ENCODE peak calls at places on chromosomes 6 and 20, in six cellular contexts. X is endodermal cell, S is NB4, M is choroid plexus epithelial cell, B is ovary, Q is mammary epithelial cell. K is an unnamed sample.
A peak's percentile ranks its signal among the peaks of the same experiment; 100 is the strongest.

GRCh38 chr6:16674666-16675392 is 86.4 kb downstream of the ATXN1 start:
- DNase-seq in X (no peak), S (no peak), M (peak; percentile 55), B (no peak), Q (no peak), K (peak; percentile 71)

GRCh38 chr20:45340236-45340847 is 7.9 kb downstream of the SDC4 start:
- DNase-seq in X (peak; percentile 66), S (no peak), M (no peak), B (no peak), Q (peak; percentile 52), K (no peak)

GRCh38 chr20:23211164-23211563 is 125.0 kb upstream of the CD93 start:
- DNase-seq in X (no peak), S (no peak), M (no peak), B (no peak), Q (no peak), K (no peak)

GRCh38 chr6:130503146-130503545 is 137.3 kb downstream of the TMEM200A start:
- DNase-seq in X (no peak), S (no peak), M (peak; percentile 85), B (no peak), Q (peak; percentile 53), K (no peak)

GRCh38 chr20:59525500-59526241 is 78.7 kb upstream of the PHACTR3 start:
- DNase-seq in X (peak; percentile 94), S (peak; percentile 56), M (peak; percentile 47), B (peak; percentile 64), Q (peak; percentile 19), K (no peak)

GRCh38 chr6:139977887-139978332 is 603.5 kb upstream of the CITED2 start:
- DNase-seq in X (peak; percentile 55), S (no peak), M (peak; percentile 90), B (no peak), Q (peak; percentile 83), K (peak; percentile 76)

GRCh38 chr6:44074383-44075136 is 52.7 kb downstream of the MRPL14 start:
- DNase-seq in X (peak; percentile 89), S (peak; percentile 88), M (peak; percentile 81), B (peak; percentile 81), Q (peak; percentile 83), K (no peak)

GRCh38 chr6:166691199-166691598 is 64.1 kb upstream of the RPS6KA2 start:
- DNase-seq in X (no peak), S (no peak), M (peak; percentile 31), B (no peak), Q (peak; percentile 60), K (peak; percentile 13)

GRCh38 chr6:8084586-8084985 is 17.8 kb downstream of the EEF1E1 start:
- DNase-seq in X (no peak), S (no peak), M (peak; percentile 80), B (no peak), Q (no peak), K (no peak)

GRCh38 chr20:9068896-9069663 is at the start of gene PLCB4:
- DNase-seq in X (peak; percentile 79), S (no peak), M (peak; percentile 30), B (peak; percentile 50), Q (peak; percentile 35), K (no peak)

GRCh38 chr6:33174784-33175183 is 17.5 kb downstream of the COL11A2 start:
- DNase-seq in X (peak; percentile 31), S (no peak), M (no peak), B (no peak), Q (no peak), K (no peak)

GRCh38 chr6:53679446-53679933 is 13.9 kb upstream of the KLHL31 start:
- DNase-seq in X (peak; percentile 70), S (peak; percentile 28), M (peak; percentile 80), B (no peak), Q (peak; percentile 37), K (peak; percentile 27)

GRCh38 chr6:20416063-20416454 is 14.4 kb downstream of the E2F3 start:
- DNase-seq in X (no peak), S (no peak), M (no peak), B (no peak), Q (no peak), K (no peak)

GRCh38 chr6:34144581-34145160 is 1.2 kb downstream of the GRM4 start:
- DNase-seq in X (peak; percentile 70), S (no peak), M (no peak), B (no peak), Q (no peak), K (no peak)

GRCh38 chr6:104940238-104940880 is 16.5 kb upstream of the LIN28B start:
- DNase-seq in X (peak; percentile 94), S (no peak), M (no peak), B (no peak), Q (no peak), K (no peak)

GRCh38 chr6:34671801-34672656 is 24.5 kb downstream of the ILRUN start:
- DNase-seq in X (no peak), S (peak; percentile 60), M (peak; percentile 33), B (no peak), Q (peak; percentile 75), K (no peak)

GRCh38 chr6:130423044-130423443 is 57.2 kb downstream of the TMEM200A start:
- DNase-seq in X (no peak), S (no peak), M (no peak), B (no peak), Q (no peak), K (no peak)

GRCh38 chr20:31833931-31834521 is 11.4 kb downstream of the FOXS1 start:
- DNase-seq in X (no peak), S (no peak), M (no peak), B (no peak), Q (no peak), K (no peak)

GRCh38 chr6:56235245-56235644 is 12.1 kb downstream of the COL21A1 start:
- DNase-seq in X (no peak), S (no peak), M (peak; percentile 46), B (no peak), Q (no peak), K (peak; percentile 13)

GRCh38 chr6:18147160-18147559 is 7.7 kb downstream of the TPMT start:
- DNase-seq in X (no peak), S (no peak), M (no peak), B (no peak), Q (peak; percentile 88), K (peak; percentile 58)

GRCh38 chr6:54135665-54136370 is 24.6 kb downstream of the MLIP start:
- DNase-seq in X (no peak), S (no peak), M (peak; percentile 93), B (no peak), Q (peak; percentile 6), K (peak; percentile 24)

GRCh38 chr6:170223718-170224693 is 66.9 kb downstream of the DLL1 start:
- DNase-seq in X (no peak), S (peak; percentile 69), M (no peak), B (no peak), Q (no peak), K (no peak)

GRCh38 chr6:90297124-90297865 is 652 bp upstream of the BACH2 start:
- DNase-seq in X (no peak), S (no peak), M (no peak), B (no peak), Q (no peak), K (no peak)

GRCh38 chr6:41523957-41524633 is 22.1 kb upstream of the FOXP4 start:
- DNase-seq in X (no peak), S (no peak), M (no peak), B (no peak), Q (no peak), K (no peak)

GRCh38 chr6:161225677-161226004 is 48.2 kb downstream of the AGPAT4 start:
- DNase-seq in X (no peak), S (no peak), M (peak; percentile 30), B (no peak), Q (no peak), K (no peak)

GRCh38 chr6:137904822-137905617 is 38.0 kb downstream of the TNFAIP3 start:
- DNase-seq in X (no peak), S (peak; percentile 44), M (peak; percentile 36), B (no peak), Q (no peak), K (no peak)

GRCh38 chr6:169857343-169858292 is 106.2 kb downstream of the ERMARD start:
- DNase-seq in X (no peak), S (no peak), M (no peak), B (no peak), Q (no peak), K (no peak)

GRCh38 chr6:150622941-150623874 is 23.5 kb downstream of the PLEKHG1 start:
- DNase-seq in X (no peak), S (peak; percentile 31), M (no peak), B (no peak), Q (no peak), K (no peak)

GRCh38 chr6:99905209-99906106 is 88.6 kb downstream of the MCHR2 start:
- DNase-seq in X (no peak), S (peak; percentile 60), M (peak; percentile 72), B (no peak), Q (peak; percentile 50), K (peak; percentile 40)

GRCh38 chr6:41671376-41671775 is 33.1 kb downstream of the MDFI start:
- DNase-seq in X (no peak), S (no peak), M (no peak), B (no peak), Q (no peak), K (no peak)

GRCh38 chr6:2275892-2276242 is 30.5 kb upstream of the GMDS start:
- DNase-seq in X (no peak), S (no peak), M (no peak), B (no peak), Q (no peak), K (no peak)

GRCh38 chr20:17511401-17511800 is 19.8 kb downstream of the BFSP1 start:
- DNase-seq in X (no peak), S (no peak), M (no peak), B (no peak), Q (no peak), K (no peak)

GRCh38 chr6:88013554-88013953 is 34.1 kb upstream of the SPACA1 start:
- DNase-seq in X (peak; percentile 58), S (no peak), M (peak; percentile 12), B (no peak), Q (no peak), K (no peak)
- TF ChIP-seq CTCF in X (peak; percentile 74), S (peak; percentile 13), M (peak; percentile 40), B (no peak), Q (peak; percentile 12), K (peak; percentile 10)

GRCh38 chr6:31792741-31793140 is 2.8 kb downstream of the VARS1 start:
- DNase-seq in X (no peak), S (no peak), M (peak; percentile 51), B (no peak), Q (peak; percentile 83), K (no peak)
- H3K4me3 ChIP-seq in X (no peak overlapping the region), S (no peak overlapping the region), M (no peak overlapping the region), B (no peak overlapping the region), Q (peak overlapping the region; percentile 2), K (no peak overlapping the region)

DNA sequence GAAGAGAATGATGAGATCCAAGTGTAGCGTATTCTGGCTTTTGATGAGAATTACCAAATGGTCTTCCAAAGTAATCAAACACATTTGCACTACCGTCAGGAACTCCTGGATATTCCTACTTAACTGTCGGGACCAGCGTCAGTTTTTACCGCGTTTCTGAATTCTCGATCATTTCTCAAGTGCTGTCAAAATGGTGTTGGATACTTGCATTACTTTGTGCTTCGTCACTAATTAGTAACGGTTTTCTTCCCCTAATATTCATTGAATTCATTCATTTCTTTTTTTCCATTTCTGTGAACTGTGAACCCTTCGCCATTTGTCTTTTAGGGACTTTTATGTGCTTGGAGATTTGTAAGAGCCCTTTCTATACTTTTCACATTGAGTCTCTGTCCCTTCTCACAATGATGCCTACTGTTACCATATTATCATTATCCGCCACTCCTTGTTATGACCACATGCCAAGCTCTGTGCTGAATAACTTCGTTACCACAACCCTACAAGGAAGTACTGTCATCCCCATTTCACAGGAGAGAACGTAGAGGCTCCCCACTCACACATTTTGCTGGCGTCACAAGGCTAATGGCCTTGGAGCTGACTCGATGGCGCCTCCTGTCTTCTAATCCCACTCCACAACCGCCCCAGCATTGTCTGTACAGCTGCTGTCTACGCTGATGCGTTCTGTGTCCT is 74.2 kb upstream of the QKI start:
- DNase-seq in X (no peak), S (no peak), M (no peak), B (no peak), Q (no peak), K (no peak)
- TF ChIP-seq CTCF in X (peak; percentile 56), S (peak; percentile 7), M (peak; percentile 28), B (no peak), Q (no peak), K (no peak)

GRCh38 chr20:63080411-63080810 is 73.6 kb upstream of the BHLHE23 start:
- DNase-seq in X (no peak), S (no peak), M (no peak), B (peak; percentile 5), Q (no peak), K (no peak)
- H3K4me3 ChIP-seq in X (no peak overlapping the region), S (no peak overlapping the region), M (no peak overlapping the region), B (no peak overlapping the region), Q (no peak overlapping the region), K (no peak overlapping the region)